ENCODE peak calls at places on chromosomes 16 and 17, in seven cellular contexts. Z, W, V, C, E, O and Y are unnamed samples.

GRCh38 chr17:63699638-63700527 is at the start of gene LIMD2:
- DNase-seq in Z (peak), W (peak), V (peak), C (peak), E (peak), O (no peak), Y (peak)

GRCh38 chr16:21952040-21952792 is 945 bp upstream of the UQCRC2 start:
- DNase-seq in Z (peak), W (peak), V (peak), C (peak), E (peak), O (peak), Y (peak)

GRCh38 chr17:41397003-41397665 is at the start of gene KRT31:
- DNase-seq in Z (no peak), W (no peak), V (no peak), C (no peak), E (no peak), O (no peak), Y (no peak)

GRCh38 chr16:10983175-10983558 is 38.8 kb downstream of the CLEC16A start:
- DNase-seq in Z (no peak), W (no peak), V (no peak), C (no peak), E (peak), O (no peak), Y (no peak)

GRCh38 chr17:61212655-61213054 is 187.0 kb upstream of the TBX2 start:
- DNase-seq in Z (no peak), W (no peak), V (no peak), C (no peak), E (no peak), O (no peak), Y (no peak)

GRCh38 chr17:49521521-49522185 is 26.6 kb downstream of the NGFR start:
- DNase-seq in Z (no peak), W (no peak), V (no peak), C (no peak), E (no peak), O (no peak), Y (no peak)

GRCh38 chr17:30957741-30958140 is 13.1 kb upstream of the RNF135 start:
- DNase-seq in Z (no peak), W (no peak), V (no peak), C (no peak), E (no peak), O (no peak), Y (no peak)

GRCh38 chr17:31492880-31493655 is 101.6 kb downstream of the RAB11FIP4 start:
- DNase-seq in Z (no peak), W (no peak), V (no peak), C (no peak), E (no peak), O (no peak), Y (no peak)

GRCh38 chr17:2405247-2405926 is 4.5 kb upstream of the MNT start:
- DNase-seq in Z (no peak), W (peak), V (no peak), C (peak), E (no peak), O (peak), Y (peak)

GRCh38 chr17:14947671-14948070 is 317.5 kb downstream of the PMP22 start:
- DNase-seq in Z (no peak), W (no peak), V (no peak), C (no peak), E (no peak), O (no peak), Y (no peak)

GRCh38 chr16:71637398-71637797 is 11.4 kb downstream of the MARVELD3 start:
- DNase-seq in Z (no peak), W (peak), V (no peak), C (no peak), E (no peak), O (peak), Y (no peak)

GRCh38 chr16:75280331-75280804 is 28.9 kb upstream of the BCAR1 start:
- DNase-seq in Z (no peak), W (no peak), V (no peak), C (no peak), E (no peak), O (no peak), Y (no peak)

GRCh38 chr16:85462405-85463227 is 150.5 kb upstream of the GSE1 start:
- DNase-seq in Z (peak), W (no peak), V (no peak), C (no peak), E (no peak), O (no peak), Y (no peak)

GRCh38 chr17:7336240-7337175 is at the start of gene ACAP1:
- DNase-seq in Z (no peak), W (no peak), V (peak), C (no peak), E (no peak), O (no peak), Y (no peak)

GRCh38 chr16:70395345-70395901 is 43.5 kb downstream of the ST3GAL2 start:
- DNase-seq in Z (peak), W (peak), V (peak), C (peak), E (no peak), O (peak), Y (peak)

GRCh38 chr17:65696739-65697394 is 135.4 kb upstream of the AXIN2 start:
- DNase-seq in Z (no peak), W (peak), V (no peak), C (no peak), E (no peak), O (peak), Y (peak)

GRCh38 chr16:47057631-47057996 is 84.1 kb upstream of the DNAJA2 start:
- DNase-seq in Z (no peak), W (no peak), V (no peak), C (no peak), E (no peak), O (no peak), Y (no peak)

GRCh38 chr17:76382803-76383644 is 1.4 kb upstream of the SPHK1 start:
- DNase-seq in Z (peak), W (no peak), V (no peak), C (peak), E (no peak), O (peak), Y (peak)

GRCh38 chr16:21194771-21195301 is 16.5 kb downstream of the ZP2 start:
- DNase-seq in Z (peak), W (no peak), V (no peak), C (no peak), E (no peak), O (no peak), Y (peak)

GRCh38 chr17:78117027-78117981 is 11.3 kb downstream of the TMC6 start:
- DNase-seq in Z (peak), W (no peak), V (no peak), C (no peak), E (peak), O (no peak), Y (no peak)

GRCh38 chr16:81708459-81709368 is 70.4 kb upstream of the PLCG2 start:
- DNase-seq in Z (peak), W (peak), V (no peak), C (peak), E (peak), O (no peak), Y (no peak)

GRCh38 chr16:56558024-56558747 is 6.7 kb upstream of the MT4 start:
- DNase-seq in Z (no peak), W (peak), V (no peak), C (peak), E (peak), O (peak), Y (peak)

GRCh38 chr17:41619162-41619933 is 5.0 kb downstream of the KRT17 start:
- DNase-seq in Z (no peak), W (no peak), V (no peak), C (no peak), E (peak), O (no peak), Y (no peak)

GRCh38 chr17:27905524-27906237 is 12.5 kb upstream of the LYRM9 start:
- DNase-seq in Z (no peak), W (no peak), V (no peak), C (no peak), E (no peak), O (no peak), Y (no peak)

GRCh38 chr16:4315185-4316102 is at the start of gene GLIS2:
- DNase-seq in Z (peak), W (peak), V (peak), C (peak), E (no peak), O (peak), Y (peak)

GRCh38 chr17:1120596-1121441 is 59.0 kb downstream of the ABR start:
- DNase-seq in Z (no peak), W (no peak), V (peak), C (no peak), E (no peak), O (no peak), Y (no peak)

GRCh38 chr17:14297161-14297851 is 3.6 kb upstream of the HS3ST3B1 start:
- DNase-seq in Z (no peak), W (no peak), V (peak), C (peak), E (no peak), O (no peak), Y (peak)

GRCh38 chr17:49371178-49371834 is 9.3 kb upstream of the ZNF652 start:
- DNase-seq in Z (no peak), W (no peak), V (no peak), C (no peak), E (no peak), O (no peak), Y (no peak)

GRCh38 chr16:56279132-56279531 is 87.8 kb downstream of the GNAO1 start:
- DNase-seq in Z (no peak), W (no peak), V (peak), C (no peak), E (no peak), O (no peak), Y (no peak)

GRCh38 chr16:89114159-89114981 is 20.7 kb downstream of the ACSF3 start:
- DNase-seq in Z (no peak), W (peak), V (no peak), C (no peak), E (peak), O (no peak), Y (peak)

GRCh38 chr17:17729620-17730249 is 48.5 kb downstream of the RAI1 start:
- DNase-seq in Z (peak), W (no peak), V (no peak), C (peak), E (no peak), O (no peak), Y (peak)

GRCh38 chr16:53908731-53909130 is 204.8 kb downstream of the FTO start:
- DNase-seq in Z (no peak), W (no peak), V (no peak), C (no peak), E (no peak), O (peak), Y (no peak)